ENCODE peak calls at places on chromosomes 1 and 21, in seven cellular contexts. P, I, V, Y, C, J and W are unnamed samples.

GRCh38 chr1:247077234-247077633 is 1.4 kb downstream of the ZNF670 start:
- DNase-seq in Y (no peak), J (no peak), C (no peak), V (no peak), I (no peak), P (no peak), W (no peak)

GRCh38 chr1:182299728-182300581 is 91.6 kb downstream of the GLUL start:
- DNase-seq in J (peak; percentile 51), V (no peak), C (peak; percentile 37), Y (no peak), P (peak; percentile 68), I (no peak), W (no peak)

GRCh38 chr21:33109574-33110339 is 39.8 kb downstream of the OLIG1 start:
- DNase-seq in P (no peak), Y (no peak), C (no peak), I (no peak), V (no peak), J (peak; percentile 70), W (no peak)

GRCh38 chr1:162956922-162957321 is 95.9 kb upstream of the CCDC190 start:
- DNase-seq in Y (no peak), I (no peak), P (no peak), V (no peak), J (no peak), C (no peak), W (no peak)

GRCh38 chr1:41109316-41110263 is 88.1 kb upstream of the SLFNL1 start:
- DNase-seq in C (peak; percentile 32), P (no peak), I (no peak), V (no peak), Y (peak; percentile 75), J (no peak), W (peak; percentile 67)

GRCh38 chr1:45394342-45394741 is 54.1 kb upstream of the MUTYH start:
- DNase-seq in V (no peak), I (no peak), C (no peak), Y (no peak), J (no peak), P (no peak), W (no peak)

GRCh38 chr1:25834894-25835293 is 15.1 kb downstream of the MTFR1L start:
- DNase-seq in V (no peak), I (no peak), P (no peak), Y (no peak), C (no peak), J (no peak), W (no peak)

GRCh38 chr1:121558514-121558913 is 373.7 kb downstream of the SRGAP2C start:
- DNase-seq in C (no peak), P (no peak), I (no peak), V (no peak), J (peak; percentile 25), Y (no peak), W (no peak)

GRCh38 chr1:154222518-154222917 is 1.8 kb downstream of the UBAP2L start:
- DNase-seq in C (no peak), J (no peak), V (no peak), I (no peak), Y (no peak), P (no peak), W (no peak)
- H3K4me3 ChIP-seq in C (no peak overlapping the region), J (peak overlapping the region; percentile 84), V (peak overlapping the region; percentile 92), I (peak overlapping the region; percentile 95), Y (peak overlapping the region; percentile 87), P (no peak overlapping the region), W (peak overlapping the region; percentile 70)

DNA sequence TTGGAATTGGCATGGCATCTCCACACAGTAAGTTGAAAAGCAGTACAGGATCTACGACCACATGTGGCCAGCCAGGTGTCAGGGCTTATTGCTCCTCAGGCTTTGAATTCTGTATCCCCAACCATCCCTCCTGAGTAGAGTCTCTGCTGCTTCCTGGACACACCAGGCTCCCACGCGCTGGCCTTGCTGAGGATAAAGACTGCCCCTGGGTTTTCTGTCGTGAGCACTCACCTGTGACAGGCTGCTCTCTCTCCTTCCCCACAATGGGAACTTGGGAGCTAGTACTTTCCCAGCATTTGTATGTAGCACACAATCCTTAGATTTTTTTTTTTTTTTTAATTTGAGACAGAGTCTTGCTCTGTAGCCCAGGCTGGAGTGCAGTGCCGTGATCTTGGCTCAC is 33.6 kb downstream of the PBX1 start:
- DNase-seq in J (no peak), I (no peak), V (no peak), C (no peak), Y (no peak), P (no peak), W (no peak)
- H3K9me3 ChIP-seq in J (no peaks in the 10 kb centered on the region), I (no peaks in the 10 kb centered on the region), V (no peaks in the 10 kb centered on the region), C (no peaks in the 10 kb centered on the region), Y (no peaks in the 10 kb centered on the region), P (no peaks in the 10 kb centered on the region), W (no peaks in the 10 kb centered on the region)

GRCh38 chr1:11130406-11130805 is 30.7 kb upstream of the EXOSC10 start:
- DNase-seq in P (no peak), C (no peak), I (no peak), J (no peak), Y (no peak), V (no peak), W (no peak)
- H3K36me3 ChIP-seq in P (peaks cover 3% of the 10 kb centered on the region), C (peaks cover 84% of the 10 kb centered on the region), I (peaks cover 22% of the 10 kb centered on the region), J (no peaks in the 10 kb centered on the region), Y (peaks cover 41% of the 10 kb centered on the region), V (peaks cover 81% of the 10 kb centered on the region), W (peaks cover 82% of the 10 kb centered on the region)

GRCh38 chr1:42816600-42817439 is at the start of the genes ERMAP and SVBP:
- DNase-seq in V (peak; percentile 89), I (peak; percentile 86), Y (peak; percentile 64), P (peak; percentile 95), J (peak; percentile 97), C (peak; percentile 89), W (peak; percentile 98)

GRCh38 chr1:42815938-42816599 is 853 bp upstream of the ERMAP start:
- DNase-seq in P (no peak), J (peak; percentile 67), C (no peak), V (peak; percentile 25), I (no peak), Y (no peak), W (no peak)

GRCh38 chr1:42820813-42821212 is 3.6 kb upstream of the SVBP start:
- DNase-seq in Y (no peak), I (no peak), C (no peak), V (no peak), J (no peak), P (no peak), W (no peak)

GRCh38 chr1:42817976-42818375 is 779 bp upstream of the SVBP start:
- DNase-seq in C (no peak), V (no peak), P (no peak), Y (no peak), I (no peak), J (no peak), W (no peak)

DNA sequence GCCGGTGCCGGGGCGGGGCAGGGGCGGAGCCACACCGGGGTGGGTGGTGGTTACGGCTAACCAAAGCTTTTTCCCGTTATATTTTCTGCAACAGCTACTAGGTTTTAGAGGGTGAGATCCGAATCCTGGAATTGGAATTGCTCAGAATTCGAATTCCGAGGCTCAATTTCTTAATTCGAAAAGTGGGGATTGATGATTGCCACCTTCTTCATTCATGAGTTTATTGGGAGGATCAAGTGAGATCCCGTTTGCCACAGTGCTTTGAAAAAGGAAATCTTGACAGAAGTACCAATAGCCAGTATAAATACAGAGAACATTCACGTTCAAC is 207 bp upstream of the SVBP start:
- DNase-seq in J (no peak), Y (no peak), I (no peak), C (no peak), P (no peak), V (no peak), W (peak; percentile 57)
- H3K4me3 ChIP-seq in J (peak overlapping the region; percentile 70), Y (peak overlapping the region; percentile 35), I (peak overlapping the region; percentile 57), C (peak overlapping the region; percentile 88), P (peak overlapping the region; percentile 98), V (no peak overlapping the region), W (peak overlapping the region; percentile 94)

DNA sequence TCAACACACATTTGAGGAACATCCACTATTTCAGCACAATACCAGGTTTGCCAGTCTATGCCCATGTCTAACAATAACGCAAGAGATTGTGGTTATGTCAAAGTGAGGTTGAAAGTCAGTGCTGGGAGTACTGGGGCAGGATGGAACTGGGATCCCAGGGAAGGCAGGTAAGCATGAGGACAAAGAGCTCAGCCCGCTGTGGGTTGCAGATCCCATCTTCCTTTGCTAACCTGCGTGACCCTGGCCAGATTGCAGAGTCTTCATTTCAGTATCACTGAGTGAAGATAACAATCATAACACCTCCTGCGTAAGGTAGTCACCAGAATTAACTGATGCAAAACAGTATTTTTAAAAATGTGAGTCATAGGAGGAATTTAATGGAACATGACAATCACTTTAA is 250.0 kb downstream of the PCP4 start:
- DNase-seq in J (no peak), I (no peak), C (no peak), Y (no peak), P (no peak), V (no peak), W (no peak)
- H3K9me3 ChIP-seq in J (no peaks in the 10 kb centered on the region), I (no peaks in the 10 kb centered on the region), C (no peaks in the 10 kb centered on the region), Y (peaks cover 17% of the 10 kb centered on the region), P (no peaks in the 10 kb centered on the region), V (peaks cover 4% of the 10 kb centered on the region), W (no peaks in the 10 kb centered on the region)

DNA sequence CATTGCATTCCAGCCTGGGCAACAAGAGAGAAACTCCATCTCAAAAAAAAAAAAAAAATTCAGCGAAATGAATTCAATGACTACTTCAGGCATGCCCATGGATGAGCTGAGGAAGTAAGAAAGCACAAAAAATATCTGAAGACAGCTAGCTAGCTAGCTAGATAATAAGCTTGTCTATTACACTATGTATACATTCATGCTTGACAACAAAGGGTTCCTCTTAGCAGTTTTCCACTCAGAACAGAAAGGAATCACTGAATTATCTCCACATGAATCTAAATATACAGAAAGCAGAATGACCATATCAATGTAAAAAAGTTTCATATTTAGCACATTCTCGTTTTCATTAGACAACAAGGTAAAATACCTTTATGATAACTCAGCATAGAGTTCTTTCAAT is 32.1 kb downstream of the USP48 start:
- DNase-seq in V (no peak), J (no peak), C (no peak), I (no peak), Y (no peak), P (no peak), W (no peak)
- H3K36me3 ChIP-seq in V (peaks cover 73% of the 10 kb centered on the region), J (peaks cover 8% of the 10 kb centered on the region), C (peaks cover 90% of the 10 kb centered on the region), I (peaks cover 32% of the 10 kb centered on the region), Y (peaks cover 17% of the 10 kb centered on the region), P (no peaks in the 10 kb centered on the region), W (peaks cover 84% of the 10 kb centered on the region)

GRCh38 chr1:151840421-151840820 is 801 bp upstream of the C2CD4D start:
- DNase-seq in P (no peak), V (no peak), Y (no peak), I (no peak), C (no peak), J (no peak), W (no peak)
- H3K4me3 ChIP-seq in P (no peak overlapping the region), V (peak overlapping the region; percentile 62), Y (no peak overlapping the region), I (no peak overlapping the region), C (peak overlapping the region; percentile 48), J (peak overlapping the region; percentile 49), W (peak overlapping the region; percentile 37)